ENCODE peak calls at places on chromosomes 16 and 17, in nine cellular contexts. F, Y, O, U, L, P, Q, V and I are unnamed samples.

GRCh38 chr17:44607836-44608690 is 48.2 kb upstream of the MEIOC start:
- DNase-seq in F (no peak), Y (no peak), O (no peak), U (no peak), L (peak), P (no peak), Q (no peak), V (no peak), I (peak)

GRCh38 chr16:30066882-30067583 is 1.5 kb downstream of the ALDOA start:
- DNase-seq in F (no peak), Y (no peak), O (no peak), U (no peak), L (no peak), P (no peak), Q (no peak), V (no peak), I (no peak)

GRCh38 chr16:52552643-52553042 is 5.7 kb upstream of the TOX3 start:
- DNase-seq in F (peak), Y (no peak), O (no peak), U (no peak), L (no peak), P (no peak), Q (no peak), V (no peak), I (no peak)

GRCh38 chr16:88503374-88503770 is 50.3 kb downstream of the ZFPM1 start:
- DNase-seq in F (no peak), Y (no peak), O (no peak), U (no peak), L (peak), P (no peak), Q (peak), V (no peak), I (no peak)

GRCh38 chr17:32907583-32907982 is 20.4 kb upstream of the TMEM98 start:
- DNase-seq in F (no peak), Y (no peak), O (no peak), U (no peak), L (no peak), P (no peak), Q (no peak), V (no peak), I (no peak)

GRCh38 chr17:37608369-37609169 is 649 bp downstream of the SYNRG start:
- DNase-seq in F (peak), Y (peak), O (peak), U (no peak), L (peak), P (no peak), Q (no peak), V (no peak), I (no peak)

GRCh38 chr16:88453621-88454314 is 688 bp downstream of the ZFPM1 start:
- DNase-seq in F (peak), Y (no peak), O (no peak), U (peak), L (no peak), P (no peak), Q (no peak), V (peak), I (no peak)

GRCh38 chr16:85286066-85286712 is 173.9 kb upstream of the CIBAR2 start:
- DNase-seq in F (peak), Y (no peak), O (peak), U (no peak), L (peak), P (no peak), Q (peak), V (no peak), I (peak)

GRCh38 chr16:53848277-53848942 is 144.5 kb downstream of the FTO start:
- DNase-seq in F (no peak), Y (no peak), O (no peak), U (no peak), L (no peak), P (no peak), Q (no peak), V (no peak), I (no peak)

GRCh38 chr17:79038545-79039135 is 14.7 kb downstream of the C1QTNF1 start:
- DNase-seq in F (peak), Y (no peak), O (no peak), U (no peak), L (peak), P (no peak), Q (no peak), V (peak), I (no peak)

GRCh38 chr16:19375561-19376158 is 42.0 kb upstream of the TMC5 start:
- DNase-seq in F (peak), Y (no peak), O (no peak), U (peak), L (peak), P (no peak), Q (peak), V (peak), I (peak)

GRCh38 chr17:66733759-66734158 is 101.2 kb upstream of the CACNG5 start:
- DNase-seq in F (no peak), Y (no peak), O (no peak), U (no peak), L (no peak), P (no peak), Q (no peak), V (no peak), I (no peak)

GRCh38 chr16:31204871-31205666 is 2.5 kb upstream of the PYCARD start:
- DNase-seq in F (no peak), Y (no peak), O (no peak), U (no peak), L (no peak), P (no peak), Q (no peak), V (no peak), I (no peak)

GRCh38 chr17:50190278-50191069 is 11.0 kb downstream of the COL1A1 start:
- DNase-seq in F (no peak), Y (no peak), O (no peak), U (no peak), L (peak), P (no peak), Q (no peak), V (no peak), I (no peak)

GRCh38 chr16:20803561-20804214 is 2.6 kb downstream of the ERI2 start:
- DNase-seq in F (no peak), Y (no peak), O (no peak), U (no peak), L (no peak), P (no peak), Q (no peak), V (no peak), I (no peak)

GRCh38 chr16:27924411-27925118 is 138.9 kb downstream of the GSG1L start:
- DNase-seq in F (no peak), Y (no peak), O (no peak), U (no peak), L (no peak), P (no peak), Q (no peak), V (no peak), I (no peak)

GRCh38 chr17:68288804-68289203 is 2.1 kb downstream of the SLC16A6 start:
- DNase-seq in F (no peak), Y (no peak), O (no peak), U (peak), L (no peak), P (no peak), Q (no peak), V (no peak), I (no peak)

GRCh38 chr17:4074831-4075495 is 67.9 kb downstream of the ZZEF1 start:
- DNase-seq in F (peak), Y (no peak), O (no peak), U (peak), L (peak), P (no peak), Q (no peak), V (no peak), I (no peak)

GRCh38 chr16:78458588-78458987 is 359.1 kb downstream of the WWOX start:
- DNase-seq in F (no peak), Y (no peak), O (no peak), U (no peak), L (no peak), P (no peak), Q (no peak), V (no peak), I (no peak)

GRCh38 chr17:50210249-50211225 is 9.1 kb upstream of the COL1A1 start:
- DNase-seq in F (peak), Y (no peak), O (no peak), U (no peak), L (peak), P (no peak), Q (peak), V (peak), I (no peak)

GRCh38 chr16:82788919-82789318 is 162.2 kb downstream of the CDH13 start:
- DNase-seq in F (no peak), Y (no peak), O (no peak), U (no peak), L (no peak), P (no peak), Q (no peak), V (no peak), I (no peak)

GRCh38 chr17:76541739-76542450 is 2.1 kb downstream of the PRCD start:
- DNase-seq in F (no peak), Y (no peak), O (no peak), U (no peak), L (no peak), P (no peak), Q (no peak), V (no peak), I (no peak)

GRCh38 chr16:1028056-1028455 is 44.5 kb upstream of the SSTR5 start:
- DNase-seq in F (no peak), Y (no peak), O (no peak), U (no peak), L (no peak), P (no peak), Q (no peak), V (no peak), I (no peak)

GRCh38 chr16:24753437-24753836 is 24.0 kb downstream of the TNRC6A start:
- DNase-seq in F (peak), Y (no peak), O (no peak), U (peak), L (no peak), P (no peak), Q (no peak), V (no peak), I (no peak)

GRCh38 chr17:10292057-10292931 is 80.5 kb downstream of the MYH13 start:
- DNase-seq in F (no peak), Y (no peak), O (no peak), U (no peak), L (peak), P (no peak), Q (peak), V (no peak), I (no peak)

GRCh38 chr16:21162661-21163151 is 4.2 kb downstream of the LDAF1 start:
- DNase-seq in F (no peak), Y (no peak), O (no peak), U (no peak), L (peak), P (no peak), Q (no peak), V (no peak), I (no peak)

GRCh38 chr17:35170968-35171771 is 23.0 kb downstream of the SLC35G3 start:
- DNase-seq in F (peak), Y (peak), O (no peak), U (no peak), L (peak), P (no peak), Q (no peak), V (peak), I (no peak)

GRCh38 chr17:15947331-15947730 is 2.4 kb downstream of the ADORA2B start:
- DNase-seq in F (peak), Y (no peak), O (no peak), U (no peak), L (peak), P (no peak), Q (no peak), V (no peak), I (no peak)

GRCh38 chr17:808003-808294 is 25.8 kb downstream of the MRM3 start:
- DNase-seq in F (no peak), Y (no peak), O (no peak), U (no peak), L (no peak), P (no peak), Q (no peak), V (no peak), I (no peak)

GRCh38 chr17:69320908-69321238 is 6.1 kb downstream of the ABCA5 start:
- DNase-seq in F (no peak), Y (no peak), O (no peak), U (no peak), L (no peak), P (no peak), Q (no peak), V (no peak), I (no peak)

GRCh38 chr17:63550816-63551639 is 751 bp downstream of the DCAF7 start:
- DNase-seq in F (peak), Y (peak), O (no peak), U (no peak), L (peak), P (no peak), Q (no peak), V (no peak), I (no peak)